ENCODE peak calls at places on chromosomes 6 and 20, in four cellular contexts. V is cardiac muscle cell, S is IMR-90, E is thyroid gland. N is an unnamed sample.

GRCh38 chr6:27810768-27811298 is 101.4 kb downstream of the OR2B2 start:
- DNase-seq in V (no peak), S (no peak), E (no peak), N (peak; percentile 19)

GRCh38 chr6:107331409-107332386 is 127.7 kb downstream of the PDSS2 start:
- DNase-seq in V (no peak), S (peak; percentile 53), E (no peak), N (no peak)

GRCh38 chr20:50987493-50988210 is 29.0 kb downstream of the MOCS3 start:
- DNase-seq in V (peak; percentile 94), S (peak; percentile 90), E (peak; percentile 65), N (peak; percentile 77)

GRCh38 chr20:50283922-50284810 is 93.5 kb downstream of the CEBPB start:
- DNase-seq in V (no peak), S (peak; percentile 66), E (peak; percentile 87), N (no peak)

GRCh38 chr20:53050338-53050737 is 78.2 kb downstream of the TSHZ2 start:
- DNase-seq in V (no peak), S (no peak), E (no peak), N (no peak)

GRCh38 chr6:25296980-25297379 is 17.8 kb downstream of the CARMIL1 start:
- DNase-seq in V (peak; percentile 88), S (peak; percentile 28), E (no peak), N (no peak)

GRCh38 chr20:9515761-9516657 is 1.6 kb downstream of the LAMP5 start:
- DNase-seq in V (peak; percentile 41), S (no peak), E (peak; percentile 55), N (no peak)

GRCh38 chr6:124110514-124110913 is 306.8 kb downstream of the NKAIN2 start:
- DNase-seq in V (no peak), S (no peak), E (no peak), N (no peak)

GRCh38 chr20:45958593-45958992 is 13.4 kb downstream of the ZNF335 start:
- DNase-seq in V (no peak), S (no peak), E (no peak), N (no peak)

GRCh38 chr6:109939654-109940053 is 38.5 kb upstream of the GPR6 start:
- DNase-seq in V (no peak), S (peak; percentile 26), E (no peak), N (no peak)

GRCh38 chr20:32709528-32710121 is 33.6 kb downstream of the COMMD7 start:
- DNase-seq in V (peak; percentile 16), S (peak; percentile 17), E (no peak), N (no peak)

GRCh38 chr6:163814494-163815364 is 400.2 kb downstream of the QKI start:
- DNase-seq in V (peak; percentile 52), S (peak; percentile 88), E (peak; percentile 5), N (no peak)

GRCh38 chr6:53587291-53587690 is 42.4 kb upstream of the GCLC start:
- DNase-seq in V (no peak), S (no peak), E (no peak), N (no peak)

GRCh38 chr6:116323863-116324262 is 44.1 kb upstream of the TSPYL1 start:
- DNase-seq in V (no peak), S (no peak), E (no peak), N (no peak)

GRCh38 chr20:45098096-45098773 is 2.7 kb downstream of the KCNS1 start:
- DNase-seq in V (peak; percentile 70), S (no peak), E (peak; percentile 43), N (peak; percentile 26)

GRCh38 chr6:119044263-119044662 is 34.2 kb downstream of the FAM184A start:
- DNase-seq in V (no peak), S (no peak), E (no peak), N (no peak)

GRCh38 chr6:125257351-125257750 is 44.4 kb downstream of the HDDC2 start:
- DNase-seq in V (no peak), S (peak; percentile 50), E (no peak), N (no peak)

GRCh38 chr20:25706793-25707192 is 10.1 kb upstream of the ZNF337 start:
- DNase-seq in V (no peak), S (no peak), E (no peak), N (peak; percentile 33)

GRCh38 chr6:109695468-109695867 is 4.4 kb downstream of the FIG4 start:
- DNase-seq in V (no peak), S (no peak), E (no peak), N (no peak)

GRCh38 chr20:37856932-37857660 is 45.8 kb upstream of the VSTM2L start:
- DNase-seq in V (peak; percentile 56), S (peak; percentile 89), E (no peak), N (no peak)

GRCh38 chr6:147022041-147022440 is 182.2 kb upstream of the STXBP5 start:
- DNase-seq in V (peak; percentile 46), S (peak; percentile 48), E (no peak), N (no peak)

DNA sequence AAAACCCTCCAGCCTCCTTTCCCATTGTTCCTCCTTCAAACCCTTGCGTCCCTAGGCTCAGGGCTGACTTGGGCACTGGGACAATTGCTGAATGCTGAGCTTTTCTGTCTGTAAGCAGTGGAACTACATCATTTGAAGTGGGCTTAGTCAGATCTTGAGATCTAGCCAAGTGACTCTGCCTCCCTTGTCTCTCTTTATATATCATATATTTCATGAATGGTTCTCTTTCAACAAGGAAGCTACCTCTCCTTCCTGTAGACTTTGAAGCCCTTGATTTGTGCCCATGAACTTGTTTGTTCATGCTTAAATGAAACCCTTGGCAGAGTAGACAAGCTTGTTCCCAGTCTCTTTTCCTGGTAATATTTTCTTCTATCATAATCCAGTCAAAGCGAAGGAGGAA is 60.0 kb upstream of the KIF13A start:
- DNase-seq in V (peak; percentile 18), S (peak; percentile 84), E (no peak), N (no peak)
- H3K27ac ChIP-seq in V (no peak overlapping the region), S (no peak overlapping the region), E (no peak overlapping the region), N (no peak overlapping the region)

GRCh38 chr6:34319471-34319885 is 70.7 kb upstream of the SMIM29 start:
- DNase-seq in V (no peak), S (no peak), E (no peak), N (no peak)
- H3K4me1 ChIP-seq in V (no peaks in the 10 kb centered on the region), S (peaks cover 2% of the 10 kb centered on the region), E (peaks cover 46% of the 10 kb centered on the region), N (no peaks in the 10 kb centered on the region)

DNA sequence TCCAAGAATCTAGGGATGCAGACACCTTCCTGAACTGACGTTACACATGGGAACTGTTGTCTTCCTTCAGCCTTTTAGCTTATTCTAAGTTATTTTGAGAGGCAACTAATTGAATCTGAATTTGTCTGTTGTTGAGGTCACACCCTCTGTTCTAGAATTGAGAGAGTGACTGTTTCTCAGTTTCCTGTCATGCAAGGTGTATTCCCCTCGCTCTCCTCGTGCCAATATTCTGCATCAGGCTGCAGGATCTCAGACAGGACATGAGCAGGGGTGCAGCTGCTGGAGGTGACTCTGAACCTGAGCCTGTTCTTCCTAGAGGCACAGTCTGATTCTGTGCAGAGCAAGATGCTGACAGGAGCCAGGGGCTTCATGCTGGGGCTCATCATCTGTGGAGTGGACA is 52.5 kb downstream of the HLA-DPB1 start:
- DNase-seq in V (no peak), S (no peak), E (no peak), N (no peak)
- H3K27ac ChIP-seq in V (no peak overlapping the region), S (no peak overlapping the region), E (no peak overlapping the region), N (no peak overlapping the region)

GRCh38 chr6:38705924-38706323 is 3.0 kb upstream of the GLO1 start:
- DNase-seq in V (no peak), S (no peak), E (no peak), N (no peak)

GRCh38 chr6:38703949-38704348 is 1.0 kb upstream of the GLO1 start:
- DNase-seq in V (no peak), S (no peak), E (no peak), N (no peak)

GRCh38 chr6:38701551-38701950 is 1.4 kb downstream of the GLO1 start:
- DNase-seq in V (no peak), S (no peak), E (no peak), N (no peak)

GRCh38 chr6:38697846-38698245 is 5.1 kb downstream of the GLO1 start:
- DNase-seq in V (no peak), S (no peak), E (no peak), N (no peak)

GRCh38 chr6:38702471-38703397 is at the start of gene GLO1:
- DNase-seq in V (peak; percentile 99), S (peak; percentile 99), E (peak; percentile 98), N (peak; percentile 94)
- H3K4me1 ChIP-seq in V (no peaks in the 10 kb centered on the region), S (no peaks in the 10 kb centered on the region), E (no peaks in the 10 kb centered on the region), N (peaks cover 4% of the 10 kb centered on the region)

DNA sequence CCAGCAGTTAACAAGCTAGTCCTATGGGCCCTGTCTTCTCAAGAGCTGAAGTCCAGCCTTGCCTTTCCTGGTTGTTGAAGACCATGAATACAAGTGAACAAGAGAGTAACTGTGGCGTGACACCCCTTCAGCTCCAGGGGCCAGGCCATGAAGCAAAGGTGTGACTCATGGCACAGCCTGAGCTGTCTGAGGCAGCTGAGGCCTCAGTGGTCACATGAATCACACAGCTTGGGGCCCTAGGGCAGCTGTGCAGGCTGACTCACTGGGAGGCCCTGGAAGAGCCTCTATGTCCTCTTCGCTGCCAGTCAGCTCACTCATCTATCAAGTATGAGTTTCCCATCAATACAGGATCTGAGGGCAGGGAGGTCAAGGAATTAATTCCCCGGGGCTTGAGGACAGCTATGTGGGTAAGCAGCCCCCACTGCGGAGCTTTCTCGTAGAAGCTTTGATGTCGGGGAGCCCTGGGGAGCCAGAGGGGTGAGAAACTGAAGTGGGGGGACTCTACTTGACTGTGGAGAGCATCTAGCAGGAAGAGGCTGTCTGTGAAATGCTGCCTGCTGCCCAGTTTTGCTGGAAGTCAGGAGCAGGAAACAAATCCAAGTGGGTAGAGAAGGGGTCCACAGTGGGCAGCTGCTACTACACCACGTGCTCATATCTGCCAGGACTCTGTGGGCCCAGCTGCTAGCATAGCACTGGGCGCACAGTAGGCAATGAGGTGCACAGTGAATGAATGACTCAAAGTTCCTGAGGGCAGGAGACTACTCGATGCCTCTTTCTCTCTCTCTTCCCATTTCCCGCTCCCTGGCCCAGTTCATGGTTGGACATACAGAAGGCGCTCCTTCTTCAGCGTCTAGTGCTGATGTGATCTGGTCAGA is 13.7 kb upstream of the FAM83C start:
- DNase-seq in V (peak; percentile 95), S (peak; percentile 100), E (no peak), N (no peak)
- H3K27ac ChIP-seq in V (no peak overlapping the region), S (peak overlapping the region; percentile 88), E (peak overlapping the region; percentile 82), N (no peak overlapping the region)

GRCh38 chr6:56984884-56985283 is 30.0 kb downstream of the BEND6 start:
- DNase-seq in V (no peak), S (no peak), E (no peak), N (no peak)
- H3K4me1 ChIP-seq in V (no peaks in the 10 kb centered on the region), S (no peaks in the 10 kb centered on the region), E (no peaks in the 10 kb centered on the region), N (no peaks in the 10 kb centered on the region)

DNA sequence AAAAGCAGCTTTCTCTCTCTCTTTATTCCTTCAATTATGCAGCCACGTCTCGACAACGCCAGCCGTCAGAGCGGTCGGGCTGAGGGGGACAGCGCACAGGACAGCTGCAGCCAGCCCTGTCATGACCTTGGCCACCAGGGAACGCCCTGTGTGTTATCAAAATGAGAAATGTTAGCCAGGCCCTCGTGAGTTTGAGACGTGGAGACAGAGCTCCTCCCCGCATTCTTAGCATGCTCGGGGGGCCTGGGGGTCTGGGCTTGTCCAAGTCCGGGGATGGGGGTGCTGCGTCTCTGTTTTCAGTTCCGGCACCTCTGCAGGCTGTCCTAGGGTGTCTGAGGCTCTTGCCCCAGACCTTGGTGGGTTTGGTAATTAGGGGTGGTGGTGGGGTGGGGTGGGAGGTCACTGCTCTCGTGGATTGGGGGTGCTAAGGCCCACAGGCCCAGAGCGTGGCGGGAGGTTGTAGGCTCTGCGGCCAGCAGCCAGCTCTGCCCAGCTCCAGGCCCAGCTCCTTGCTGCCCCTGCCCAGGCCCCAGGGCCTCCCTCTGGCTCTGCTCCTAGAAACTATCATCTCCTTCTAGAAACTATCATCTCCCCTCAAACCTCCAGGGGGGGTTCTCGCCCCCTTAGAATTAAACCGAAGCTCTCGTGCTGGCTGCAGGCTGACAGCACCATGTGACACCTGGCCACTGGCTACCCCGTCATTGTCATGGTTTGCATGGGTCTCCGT is 54.3 kb upstream of the GATA5 start:
- DNase-seq in V (no peak), S (no peak), E (no peak), N (no peak)
- H3K27ac ChIP-seq in V (peak overlapping the region; percentile 90), S (no peak overlapping the region), E (no peak overlapping the region), N (no peak overlapping the region)